ENCODE peak calls at places on chromosomes 13 and 19, in five cellular contexts. J is breast epithelium, X is body of pancreas, U is cardiac muscle cell, L is left ventricle myocardium inferior. G is an unnamed sample. For H3K36me3 and H3K4me1, the result is how much of the 10 kb centered on the place peaks cover.

GRCh38 chr13:61247149-61247936 is 168.3 kb downstream of the PCDH20 start:
- DNase-seq in J (no peak), X (no peak), U (no peak), L (no peak), G (no peak)

GRCh38 chr13:41835871-41836270 is 125.0 kb downstream of the VWA8 start:
- DNase-seq in J (no peak), X (no peak), U (peak), L (no peak), G (no peak)

GRCh38 chr19:45528149-45528743 is 21.0 kb downstream of the VASP start:
- DNase-seq in J (no peak), X (peak), U (peak), L (no peak), G (no peak)

GRCh38 chr19:46147791-46148288 is at the start of gene IGFL2:
- DNase-seq in J (no peak), X (no peak), U (peak), L (no peak), G (no peak)

GRCh38 chr13:27822873-27823311 is 30.6 kb downstream of the GSX1 start:
- DNase-seq in J (no peak), X (no peak), U (peak), L (no peak), G (no peak)

GRCh38 chr13:28137556-28137955 is 789 bp upstream of the PAN3 start:
- DNase-seq in J (no peak), X (peak), U (peak), L (no peak), G (peak)

GRCh38 chr19:46000497-46001246 is 5.4 kb downstream of the CCDC61 start:
- DNase-seq in J (no peak), X (peak), U (peak), L (peak), G (no peak)

GRCh38 chr19:51511353-51511752 is 9.8 kb upstream of the SIGLEC12 start:
- DNase-seq in J (no peak), X (no peak), U (peak), L (no peak), G (no peak)

GRCh38 chr13:95212962-95213850 is 88.0 kb downstream of the ABCC4 start:
- DNase-seq in J (no peak), X (no peak), U (no peak), L (no peak), G (no peak)

GRCh38 chr13:99313941-99314340 is 6.7 kb upstream of the GPR183 start:
- DNase-seq in J (no peak), X (no peak), U (no peak), L (no peak), G (no peak)

GRCh38 chr13:99314640-99315176 is 7.5 kb upstream of the GPR183 start:
- DNase-seq in J (no peak), X (no peak), U (peak), L (no peak), G (no peak)

GRCh38 chr13:99311748-99312492 is 4.7 kb upstream of the GPR183 start:
- DNase-seq in J (no peak), X (no peak), U (peak), L (no peak), G (no peak)

GRCh38 chr13:99312493-99312883 is 5.3 kb upstream of the GPR183 start:
- DNase-seq in J (no peak), X (peak), U (peak), L (peak), G (no peak)

DNA sequence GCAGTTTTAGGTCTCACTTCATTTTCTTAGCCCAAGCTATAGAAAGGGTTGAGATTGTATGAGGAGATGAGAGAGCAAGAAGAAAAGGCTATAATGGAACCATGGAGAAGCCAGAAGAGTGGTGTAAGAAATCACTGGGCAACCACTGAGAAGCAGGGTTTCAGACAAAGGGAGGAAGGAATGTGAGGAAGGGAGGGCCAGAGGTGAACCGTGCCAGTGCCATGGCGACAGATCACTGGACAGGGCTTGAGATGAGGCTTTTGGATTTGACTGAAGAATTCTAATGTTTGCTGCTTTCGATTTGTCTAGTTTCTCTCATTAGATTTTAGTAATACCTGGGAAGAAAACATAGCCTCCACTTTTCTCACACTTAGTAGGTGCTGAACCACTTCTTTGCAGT is 6.3 kb upstream of the GPR183 start:
- DNase-seq in J (no peak), X (no peak), U (peak), L (no peak), G (no peak)
- H3K36me3 ChIP-seq in J (under half), X (under half), U (under half), L (under half), G (under half)

DNA sequence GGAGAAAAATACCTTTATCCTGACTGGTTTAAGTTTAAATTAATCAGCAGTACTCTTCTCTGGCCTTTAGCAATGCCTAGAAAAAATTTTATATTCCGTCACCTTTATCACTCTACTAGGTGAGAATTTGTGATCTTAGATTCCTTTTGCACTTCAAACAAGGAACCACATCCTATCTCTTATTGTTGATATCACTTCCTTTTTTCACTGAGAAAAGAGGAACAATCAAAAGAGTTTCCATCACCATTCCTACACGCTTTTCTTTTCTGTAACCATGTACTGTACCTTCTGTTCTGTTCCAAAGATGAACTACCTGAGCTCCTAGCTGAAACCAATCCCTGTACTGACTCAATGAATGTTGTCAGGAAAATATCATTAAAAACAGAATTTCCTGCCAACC is 1379.0 kb upstream of the MIR17HG start:
- DNase-seq in J (no peak), X (no peak), U (no peak), L (no peak), G (no peak)
- H3K4me1 ChIP-seq in J (under half), X (under half), U (under half), L (under half), G (under half)

GRCh38 chr19:40756502-40757110 is 5.6 kb downstream of the SNRPA start:
- DNase-seq in J (no peak), X (no peak), U (no peak), L (no peak), G (no peak)

GRCh38 chr19:40755248-40755624 is 4.2 kb downstream of the SNRPA start:
- DNase-seq in J (no peak), X (no peak), U (no peak), L (no peak), G (no peak)

GRCh38 chr19:40754611-40755247 is 3.7 kb downstream of the SNRPA start:
- DNase-seq in J (no peak), X (peak), U (peak), L (no peak), G (no peak)

GRCh38 chr19:40759352-40759751 is 8.3 kb downstream of the SNRPA start:
- DNase-seq in J (no peak), X (no peak), U (no peak), L (no peak), G (no peak)

DNA sequence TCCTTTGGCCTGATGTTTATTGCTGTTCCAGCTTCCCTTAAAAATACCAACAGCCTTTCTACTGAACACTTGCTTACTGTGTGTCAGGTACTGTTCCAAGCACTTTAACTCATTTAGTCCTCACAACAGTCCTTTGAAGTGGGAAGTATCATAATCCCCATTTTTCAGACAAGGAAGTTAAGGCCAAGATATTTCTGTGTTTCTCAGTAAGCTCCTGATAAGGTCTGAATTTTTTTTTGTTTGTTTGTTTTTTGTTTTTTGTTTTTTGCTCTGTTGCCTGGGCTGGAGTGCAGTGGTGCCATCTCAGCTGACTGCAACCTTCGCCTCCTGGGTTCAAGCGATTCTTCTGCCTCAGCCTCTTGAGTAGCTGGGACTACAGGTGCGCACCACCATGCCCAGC is 7.5 kb downstream of the SNRPA start:
- DNase-seq in J (no peak), X (no peak), U (no peak), L (no peak), G (no peak)
- H3K4me3 ChIP-seq in J (no peak), X (no peak), U (no peak), L (no peak), G (no peak)

GRCh38 chr13:38044067-38044466 is 174.5 kb upstream of the TRPC4 start:
- DNase-seq in J (no peak), X (no peak), U (no peak), L (no peak), G (no peak)

GRCh38 chr13:38042771-38043170 is 173.2 kb upstream of the TRPC4 start:
- DNase-seq in J (no peak), X (no peak), U (peak), L (no peak), G (no peak)

GRCh38 chr13:38046049-38046376 is 176.4 kb upstream of the TRPC4 start:
- DNase-seq in J (no peak), X (no peak), U (no peak), L (no peak), G (no peak)

DNA sequence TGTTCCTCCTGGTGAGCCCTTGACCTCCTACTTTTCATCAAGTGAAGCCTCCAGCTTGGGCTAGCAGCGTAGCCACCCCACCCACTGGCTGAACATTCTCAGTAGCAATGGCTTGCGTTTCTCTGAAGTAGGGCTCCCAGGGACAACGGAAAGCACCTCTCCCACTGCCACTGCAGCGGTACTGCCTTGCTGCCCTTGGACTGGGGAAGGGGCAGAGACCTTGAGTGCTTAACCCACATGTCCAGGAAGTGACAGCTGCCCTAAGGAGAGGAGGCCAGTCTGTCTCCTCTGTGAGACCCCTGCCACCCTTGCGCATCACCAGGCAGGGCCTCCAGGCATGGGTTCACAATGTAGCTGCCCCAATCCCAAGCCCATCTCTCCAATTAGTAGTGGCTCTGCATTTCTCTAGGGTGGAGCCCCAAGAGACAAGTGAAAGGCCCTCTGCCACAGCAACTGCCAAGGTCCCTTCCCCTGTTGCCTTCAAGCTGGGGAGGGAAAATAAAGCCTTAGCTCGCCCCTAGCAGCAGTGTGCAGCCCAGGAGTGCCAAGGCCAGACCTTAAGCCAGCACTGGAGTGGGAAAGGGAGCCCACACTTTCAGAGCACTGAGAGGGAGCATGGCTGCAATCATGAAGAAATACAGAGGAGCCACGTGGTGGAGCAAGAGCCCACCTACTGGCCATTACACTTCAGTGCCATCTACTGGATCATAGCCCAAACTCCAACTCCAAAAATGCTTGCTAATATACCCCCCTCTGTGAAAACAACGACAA is 175.9 kb upstream of the TRPC4 start:
- DNase-seq in J (no peak), X (no peak), U (peak), L (no peak), G (peak)
- H3K36me3 ChIP-seq in J (under half), X (under half), U (under half), L (under half), G (under half)

GRCh38 chr19:14111486-14111885 is 6.1 kb downstream of the PRKACA start:
- DNase-seq in J (no peak), X (no peak), U (no peak), L (no peak), G (no peak)
- H3K4me1 ChIP-seq in J (under half), X (under half), U (under half), L (half or more), G (under half)

DNA sequence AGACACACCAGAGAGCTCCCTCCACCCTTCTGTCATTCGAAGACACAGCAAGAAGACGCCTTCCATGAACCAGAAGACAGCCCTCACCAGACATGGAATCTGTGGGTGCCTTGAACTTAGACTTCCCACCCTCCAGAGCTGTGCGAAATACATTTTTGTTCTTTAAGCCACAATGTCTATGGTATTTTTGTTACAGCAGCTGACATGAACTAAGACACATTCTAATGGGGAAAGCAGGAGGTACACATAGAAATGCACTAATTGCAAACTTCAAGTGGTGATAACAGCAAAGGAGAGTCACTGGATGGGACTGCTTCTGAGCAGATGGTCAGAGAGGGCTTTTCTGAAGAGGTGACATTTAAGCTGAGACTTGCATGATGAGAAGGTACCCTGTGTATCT is 16.2 kb downstream of the OR7C2 start:
- DNase-seq in J (no peak), X (no peak), U (no peak), L (no peak), G (no peak)
- H3K4me3 ChIP-seq in J (no peak), X (no peak), U (no peak), L (no peak), G (no peak)

G was measured in SJCRH30.